ENCODE peak calls at places on chromosomes 7 and 10, in five cellular contexts. F, P, G, C and H are unnamed samples.

GRCh38 chr10:49177391-49178355 is 10.5 kb downstream of the TMEM273 start:
- DNase-seq in F (peak), P (peak), G (peak), C (peak), H (no peak)

GRCh38 chr7:52779004-52779403 is 256.4 kb upstream of the POM121L12 start:
- DNase-seq in F (no peak), P (no peak), G (no peak), C (no peak), H (no peak)

GRCh38 chr7:8389898-8390642 is 43.3 kb upstream of the NXPH1 start:
- DNase-seq in F (peak), P (no peak), G (peak), C (peak), H (no peak)

GRCh38 chr10:29257106-29257783 is 31.6 kb upstream of the LYZL1 start:
- DNase-seq in F (no peak), P (no peak), G (no peak), C (no peak), H (no peak)

GRCh38 chr10:64762861-64763260 is 1241.7 kb downstream of the REEP3 start:
- DNase-seq in F (no peak), P (no peak), G (no peak), C (no peak), H (no peak)

GRCh38 chr7:137626469-137627067 is 220.2 kb downstream of the DGKI start:
- DNase-seq in F (peak), P (no peak), G (peak), C (peak), H (no peak)

GRCh38 chr7:69871213-69871885 is 273.1 kb downstream of the AUTS2 start:
- DNase-seq in F (no peak), P (no peak), G (peak), C (peak), H (no peak)

GRCh38 chr7:90560730-90561129 is 35.4 kb upstream of the CDK14 start:
- DNase-seq in F (no peak), P (no peak), G (no peak), C (no peak), H (no peak)

GRCh38 chr7:101567231-101567630 is 61.9 kb downstream of the MYL10 start:
- DNase-seq in F (peak), P (no peak), G (no peak), C (no peak), H (no peak)

GRCh38 chr10:557792-558328 is 131.6 kb downstream of the DIP2C start:
- DNase-seq in F (no peak), P (no peak), G (no peak), C (no peak), H (no peak)

GRCh38 chr10:69650589-69651261 is 20.7 kb downstream of the FAM241B start:
- DNase-seq in F (no peak), P (no peak), G (no peak), C (no peak), H (no peak)

GRCh38 chr10:28928484-28928883 is 251.2 kb downstream of the BAMBI start:
- DNase-seq in F (no peak), P (no peak), G (no peak), C (no peak), H (no peak)

GRCh38 chr7:66696774-66697191 is 43.8 kb upstream of the RABGEF1 start:
- DNase-seq in F (no peak), P (no peak), G (no peak), C (no peak), H (no peak)

GRCh38 chr7:157464111-157464970 is 127.5 kb downstream of the DNAJB6 start:
- DNase-seq in F (peak), P (no peak), G (no peak), C (peak), H (no peak)

GRCh38 chr7:145665499-145666258 is 450.9 kb upstream of the CNTNAP2 start:
- DNase-seq in F (no peak), P (no peak), G (no peak), C (no peak), H (no peak)

GRCh38 chr7:80941206-80941758 is 22.4 kb upstream of the SEMA3C start:
- DNase-seq in F (no peak), P (no peak), G (peak), C (no peak), H (no peak)

GRCh38 chr7:152054377-152055230 is 29.1 kb downstream of the GALNT11 start:
- DNase-seq in F (no peak), P (no peak), G (no peak), C (no peak), H (no peak)

GRCh38 chr10:73810735-73811465 is 498 bp downstream of the NDST2 start:
- DNase-seq in F (no peak), P (peak), G (peak), C (no peak), H (no peak)